ENCODE peak calls at places on chromosomes 6 and 20, in ten cellular contexts. One of them, this sample, is unnamed.

GRCh38 chr20:45173531-45173930 is 1.2 kb upstream of the PI3 start:
- DNase-seq in A549: no peak
- DNase-seq in cardiac muscle cell: no peak
- DNase-seq in activated B cell treated with CpG ODN at 0.5 μM for 24 hours: no peak
- DNase-seq in CD4-positive, alpha-beta T cell: no peak
- DNase-seq in omental fat pad: no peak
- DNase-seq in uterus: no peak
- DNase-seq in AG04450: no peak
- DNase-seq in kidney: no peak
- DNase-seq in hepatocyte: no peak
- DNase-seq in this sample: no peak

GRCh38 chr6:16544521-16544920 is 216.7 kb downstream of the ATXN1 start:
- DNase-seq in A549: no peak
- DNase-seq in cardiac muscle cell: no peak
- DNase-seq in activated B cell treated with CpG ODN at 0.5 μM for 24 hours: no peak
- DNase-seq in CD4-positive, alpha-beta T cell: no peak
- DNase-seq in omental fat pad: no peak
- DNase-seq in uterus: no peak
- DNase-seq in AG04450: no peak
- DNase-seq in kidney: no peak
- DNase-seq in hepatocyte: no peak
- DNase-seq in this sample: no peak

GRCh38 chr20:59614714-59615113 is 10.4 kb downstream of the PHACTR3 start:
- DNase-seq in A549: no peak
- DNase-seq in cardiac muscle cell: no peak
- DNase-seq in activated B cell treated with CpG ODN at 0.5 μM for 24 hours: no peak
- DNase-seq in CD4-positive, alpha-beta T cell: no peak
- DNase-seq in omental fat pad: no peak
- DNase-seq in uterus: no peak
- DNase-seq in AG04450: no peak
- DNase-seq in kidney: no peak
- DNase-seq in hepatocyte: no peak
- DNase-seq in this sample: no peak

GRCh38 chr20:35179292-35180212 is 7.7 kb downstream of the PROCR start:
- DNase-seq in A549: no peak
- DNase-seq in cardiac muscle cell: no peak
- DNase-seq in activated B cell treated with CpG ODN at 0.5 μM for 24 hours: no peak
- DNase-seq in CD4-positive, alpha-beta T cell: no peak
- DNase-seq in omental fat pad: no peak
- DNase-seq in uterus: no peak
- DNase-seq in AG04450: no peak
- DNase-seq in kidney: no peak
- DNase-seq in hepatocyte: no peak
- DNase-seq in this sample: no peak

GRCh38 chr20:4581838-4582237 is 139.9 kb upstream of the PRND start:
- DNase-seq in A549: no peak
- DNase-seq in cardiac muscle cell: no peak
- DNase-seq in activated B cell treated with CpG ODN at 0.5 μM for 24 hours: no peak
- DNase-seq in CD4-positive, alpha-beta T cell: no peak
- DNase-seq in omental fat pad: no peak
- DNase-seq in uterus: no peak
- DNase-seq in AG04450: no peak
- DNase-seq in kidney: no peak
- DNase-seq in hepatocyte: no peak
- DNase-seq in this sample: no peak

GRCh38 chr20:23159256-23159922 is 73.3 kb upstream of the CD93 start:
- DNase-seq in A549: no peak
- DNase-seq in cardiac muscle cell: no peak
- DNase-seq in activated B cell treated with CpG ODN at 0.5 μM for 24 hours: no peak
- DNase-seq in CD4-positive, alpha-beta T cell: no peak
- DNase-seq in omental fat pad: no peak
- DNase-seq in uterus: no peak
- DNase-seq in AG04450: no peak
- DNase-seq in kidney: no peak
- DNase-seq in hepatocyte: no peak
- DNase-seq in this sample: no peak

GRCh38 chr6:119612176-119612870 is 262.8 kb upstream of the MAN1A1 start:
- DNase-seq in A549: no peak
- DNase-seq in cardiac muscle cell: peak
- DNase-seq in activated B cell treated with CpG ODN at 0.5 μM for 24 hours: no peak
- DNase-seq in CD4-positive, alpha-beta T cell: no peak
- DNase-seq in omental fat pad: no peak
- DNase-seq in uterus: no peak
- DNase-seq in AG04450: no peak
- DNase-seq in kidney: no peak
- DNase-seq in hepatocyte: no peak
- DNase-seq in this sample: no peak

GRCh38 chr6:102298066-102298465 is 904.6 kb downstream of the GRIK2 start:
- DNase-seq in A549: no peak
- DNase-seq in cardiac muscle cell: no peak
- DNase-seq in activated B cell treated with CpG ODN at 0.5 μM for 24 hours: no peak
- DNase-seq in CD4-positive, alpha-beta T cell: no peak
- DNase-seq in omental fat pad: no peak
- DNase-seq in uterus: no peak
- DNase-seq in AG04450: no peak
- DNase-seq in kidney: no peak
- DNase-seq in hepatocyte: no peak
- DNase-seq in this sample: no peak

GRCh38 chr6:166420351-166420750 is 37.6 kb upstream of the MPC1 start:
- DNase-seq in A549: peak
- DNase-seq in cardiac muscle cell: peak
- DNase-seq in activated B cell treated with CpG ODN at 0.5 μM for 24 hours: no peak
- DNase-seq in CD4-positive, alpha-beta T cell: no peak
- DNase-seq in omental fat pad: no peak
- DNase-seq in uterus: no peak
- DNase-seq in AG04450: no peak
- DNase-seq in kidney: peak
- DNase-seq in hepatocyte: peak
- DNase-seq in this sample: no peak

GRCh38 chr20:60999256-60999655 is 252.8 kb upstream of the CDH4 start:
- DNase-seq in A549: no peak
- DNase-seq in cardiac muscle cell: no peak
- DNase-seq in activated B cell treated with CpG ODN at 0.5 μM for 24 hours: no peak
- DNase-seq in CD4-positive, alpha-beta T cell: no peak
- DNase-seq in omental fat pad: no peak
- DNase-seq in uterus: no peak
- DNase-seq in AG04450: no peak
- DNase-seq in kidney: no peak
- DNase-seq in hepatocyte: no peak
- DNase-seq in this sample: no peak

GRCh38 chr6:80143312-80143960 is 37.0 kb downstream of the BCKDHB start:
- DNase-seq in A549: no peak
- DNase-seq in cardiac muscle cell: peak
- DNase-seq in activated B cell treated with CpG ODN at 0.5 μM for 24 hours: no peak
- DNase-seq in CD4-positive, alpha-beta T cell: no peak
- DNase-seq in omental fat pad: peak
- DNase-seq in uterus: peak
- DNase-seq in AG04450: peak
- DNase-seq in kidney: peak
- DNase-seq in hepatocyte: peak
- DNase-seq in this sample: no peak

GRCh38 chr6:54040545-54040944 is 70.7 kb upstream of the MLIP start:
- DNase-seq in A549: no peak
- DNase-seq in cardiac muscle cell: no peak
- DNase-seq in activated B cell treated with CpG ODN at 0.5 μM for 24 hours: no peak
- DNase-seq in CD4-positive, alpha-beta T cell: no peak
- DNase-seq in omental fat pad: no peak
- DNase-seq in uterus: no peak
- DNase-seq in AG04450: no peak
- DNase-seq in kidney: no peak
- DNase-seq in hepatocyte: no peak
- DNase-seq in this sample: no peak

GRCh38 chr20:58117944-58118343 is 110.5 kb downstream of the ANKRD60 start:
- DNase-seq in A549: no peak
- DNase-seq in cardiac muscle cell: no peak
- DNase-seq in activated B cell treated with CpG ODN at 0.5 μM for 24 hours: no peak
- DNase-seq in CD4-positive, alpha-beta T cell: no peak
- DNase-seq in omental fat pad: no peak
- DNase-seq in uterus: no peak
- DNase-seq in AG04450: no peak
- DNase-seq in kidney: no peak
- DNase-seq in hepatocyte: no peak
- DNase-seq in this sample: no peak

GRCh38 chr20:1331801-1332453 is 3.0 kb upstream of the SDCBP2 start:
- DNase-seq in A549: no peak
- DNase-seq in cardiac muscle cell: no peak
- DNase-seq in activated B cell treated with CpG ODN at 0.5 μM for 24 hours: no peak
- DNase-seq in CD4-positive, alpha-beta T cell: no peak
- DNase-seq in omental fat pad: no peak
- DNase-seq in uterus: no peak
- DNase-seq in AG04450: no peak
- DNase-seq in kidney: no peak
- DNase-seq in hepatocyte: no peak
- DNase-seq in this sample: no peak

GRCh38 chr6:10414766-10415592 is at the start of gene TFAP2A:
- DNase-seq in A549: peak
- DNase-seq in cardiac muscle cell: peak
- DNase-seq in activated B cell treated with CpG ODN at 0.5 μM for 24 hours: no peak
- DNase-seq in CD4-positive, alpha-beta T cell: no peak
- DNase-seq in omental fat pad: no peak
- DNase-seq in uterus: no peak
- DNase-seq in AG04450: no peak
- DNase-seq in kidney: no peak
- DNase-seq in hepatocyte: peak
- DNase-seq in this sample: peak

GRCh38 chr6:5817869-5818268 is 188.9 kb downstream of the NRN1 start:
- DNase-seq in A549: no peak
- DNase-seq in cardiac muscle cell: no peak
- DNase-seq in activated B cell treated with CpG ODN at 0.5 μM for 24 hours: no peak
- DNase-seq in CD4-positive, alpha-beta T cell: no peak
- DNase-seq in omental fat pad: no peak
- DNase-seq in uterus: no peak
- DNase-seq in AG04450: no peak
- DNase-seq in kidney: no peak
- DNase-seq in hepatocyte: no peak
- DNase-seq in this sample: no peak

GRCh38 chr6:135145509-135145865 is 35.6 kb upstream of the MYB start:
- DNase-seq in A549: no peak
- DNase-seq in cardiac muscle cell: peak
- DNase-seq in activated B cell treated with CpG ODN at 0.5 μM for 24 hours: no peak
- DNase-seq in CD4-positive, alpha-beta T cell: no peak
- DNase-seq in omental fat pad: no peak
- DNase-seq in uterus: no peak
- DNase-seq in AG04450: no peak
- DNase-seq in kidney: no peak
- DNase-seq in hepatocyte: no peak
- DNase-seq in this sample: no peak

GRCh38 chr6:2205396-2205795 is 40.0 kb downstream of the GMDS start:
- DNase-seq in A549: no peak
- DNase-seq in cardiac muscle cell: no peak
- DNase-seq in activated B cell treated with CpG ODN at 0.5 μM for 24 hours: no peak
- DNase-seq in CD4-positive, alpha-beta T cell: no peak
- DNase-seq in omental fat pad: no peak
- DNase-seq in uterus: no peak
- DNase-seq in AG04450: no peak
- DNase-seq in kidney: no peak
- DNase-seq in hepatocyte: no peak
- DNase-seq in this sample: no peak

GRCh38 chr6:37123957-37124729 is 45.8 kb upstream of the PIM1 start:
- DNase-seq in A549: no peak
- DNase-seq in cardiac muscle cell: no peak
- DNase-seq in activated B cell treated with CpG ODN at 0.5 μM for 24 hours: no peak
- DNase-seq in CD4-positive, alpha-beta T cell: no peak
- DNase-seq in omental fat pad: no peak
- DNase-seq in uterus: no peak
- DNase-seq in AG04450: no peak
- DNase-seq in kidney: peak
- DNase-seq in hepatocyte: no peak
- DNase-seq in this sample: no peak
- TF ChIP-seq CTCF in A549: no peak
- TF ChIP-seq CTCF in cardiac muscle cell: no peak
- TF ChIP-seq CTCF in activated B cell treated with CpG ODN at 0.5 μM for 24 hours: no peak
- TF ChIP-seq CTCF in CD4-positive, alpha-beta T cell: no peak
- TF ChIP-seq CTCF in omental fat pad: no peak
- TF ChIP-seq CTCF in uterus: no peak
- TF ChIP-seq CTCF in AG04450: peak
- TF ChIP-seq CTCF in kidney: no peak
- TF ChIP-seq CTCF in hepatocyte: no peak
- TF ChIP-seq CTCF in this sample: no peak

GRCh38 chr6:136862662-136863061 is 40.3 kb downstream of the PEX7 start:
- DNase-seq in A549: no peak
- DNase-seq in cardiac muscle cell: no peak
- DNase-seq in activated B cell treated with CpG ODN at 0.5 μM for 24 hours: no peak
- DNase-seq in CD4-positive, alpha-beta T cell: no peak
- DNase-seq in omental fat pad: no peak
- DNase-seq in uterus: no peak
- DNase-seq in AG04450: no peak
- DNase-seq in kidney: no peak
- DNase-seq in hepatocyte: no peak
- DNase-seq in this sample: no peak
- TF ChIP-seq CTCF in A549: no peak
- TF ChIP-seq CTCF in cardiac muscle cell: no peak
- TF ChIP-seq CTCF in activated B cell treated with CpG ODN at 0.5 μM for 24 hours: no peak
- TF ChIP-seq CTCF in CD4-positive, alpha-beta T cell: no peak
- TF ChIP-seq CTCF in omental fat pad: no peak
- TF ChIP-seq CTCF in uterus: no peak
- TF ChIP-seq CTCF in AG04450: no peak
- TF ChIP-seq CTCF in kidney: no peak
- TF ChIP-seq CTCF in hepatocyte: no peak
- TF ChIP-seq CTCF in this sample: no peak

DNA sequence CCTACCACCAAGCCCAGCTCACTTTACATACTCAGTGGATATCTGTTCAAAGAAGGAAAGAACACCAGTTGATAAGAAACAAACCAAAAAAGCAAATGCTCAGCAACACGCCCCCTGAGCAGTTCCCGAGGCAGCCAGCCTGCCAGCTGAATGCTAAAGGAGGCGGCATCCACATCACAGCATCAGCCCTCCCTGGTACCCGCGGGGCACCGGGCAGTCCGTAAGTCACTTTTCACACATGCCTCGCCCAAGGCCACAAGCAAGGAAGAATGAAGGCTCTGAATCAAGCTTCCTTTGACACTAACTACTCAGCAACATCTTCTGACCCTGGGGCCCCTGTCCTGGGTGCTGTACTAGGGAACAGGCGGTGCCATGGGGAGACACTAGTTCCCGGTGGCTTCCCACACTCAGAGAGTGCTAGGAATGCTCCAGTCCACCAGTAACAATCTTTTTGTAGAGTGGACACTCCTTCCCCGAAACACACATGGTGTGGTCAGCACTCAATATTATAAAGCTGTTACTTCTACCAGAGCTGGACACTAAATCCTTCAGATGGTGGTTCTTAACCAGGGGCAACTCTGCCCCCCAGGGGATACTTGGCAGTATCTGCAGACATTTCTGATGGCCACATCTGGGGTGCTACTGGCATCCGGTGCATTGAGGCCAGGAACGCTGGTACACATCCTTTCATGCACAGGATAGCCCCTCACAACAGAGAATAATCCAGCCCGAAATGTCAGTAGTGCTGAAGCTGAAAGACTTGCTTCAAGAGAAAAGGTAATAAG is 124.6 kb downstream of the NFATC2 start:
- DNase-seq in A549: no peak
- DNase-seq in cardiac muscle cell: no peak
- DNase-seq in activated B cell treated with CpG ODN at 0.5 μM for 24 hours: no peak
- DNase-seq in CD4-positive, alpha-beta T cell: no peak
- DNase-seq in omental fat pad: no peak
- DNase-seq in uterus: no peak
- DNase-seq in AG04450: no peak
- DNase-seq in kidney: peak
- DNase-seq in hepatocyte: no peak
- DNase-seq in this sample: no peak
- TF ChIP-seq CTCF in A549: no peak
- TF ChIP-seq CTCF in cardiac muscle cell: no peak
- TF ChIP-seq CTCF in activated B cell treated with CpG ODN at 0.5 μM for 24 hours: no peak
- TF ChIP-seq CTCF in CD4-positive, alpha-beta T cell: no peak
- TF ChIP-seq CTCF in omental fat pad: no peak
- TF ChIP-seq CTCF in uterus: no peak
- TF ChIP-seq CTCF in AG04450: no peak
- TF ChIP-seq CTCF in kidney: no peak
- TF ChIP-seq CTCF in hepatocyte: no peak
- TF ChIP-seq CTCF in this sample: no peak

GRCh38 chr6:4313044-4313686 is 177.8 kb upstream of the ECI2 start:
- DNase-seq in A549: peak
- DNase-seq in cardiac muscle cell: peak
- DNase-seq in activated B cell treated with CpG ODN at 0.5 μM for 24 hours: no peak
- DNase-seq in CD4-positive, alpha-beta T cell: no peak
- DNase-seq in omental fat pad: no peak
- DNase-seq in uterus: peak
- DNase-seq in AG04450: peak
- DNase-seq in kidney: no peak
- DNase-seq in hepatocyte: peak
- DNase-seq in this sample: no peak
- TF ChIP-seq CTCF in A549: peak
- TF ChIP-seq CTCF in cardiac muscle cell: peak
- TF ChIP-seq CTCF in activated B cell treated with CpG ODN at 0.5 μM for 24 hours: no peak
- TF ChIP-seq CTCF in CD4-positive, alpha-beta T cell: no peak
- TF ChIP-seq CTCF in omental fat pad: no peak
- TF ChIP-seq CTCF in uterus: no peak
- TF ChIP-seq CTCF in AG04450: peak
- TF ChIP-seq CTCF in kidney: peak
- TF ChIP-seq CTCF in hepatocyte: peak
- TF ChIP-seq CTCF in this sample: no peak